ENCODE peak calls at places on chromosomes 6 and 20, in eight cellular contexts. R is fibroblast of mammary gland; D is AG10803; W is C1 segment of cervical spinal cord; I is CD4-positive, alpha-beta T cell; V is PC-9; E is GM13977; Q is psoas muscle. K is an unnamed sample.

GRCh38 chr6:163756079-163756478 is 341.6 kb downstream of the QKI start:
- DNase-seq in R (no peak), E (peak), W (no peak), Q (no peak), V (no peak), D (no peak), I (no peak), K (no peak)

GRCh38 chr6:105067329-105067728 is 110.4 kb downstream of the LIN28B start:
- DNase-seq in W (no peak), V (no peak), Q (no peak), R (no peak), E (no peak), D (no peak), I (no peak), K (no peak)

GRCh38 chr6:593139-593906 is 63.6 kb downstream of the HUS1B start:
- DNase-seq in Q (no peak), W (no peak), E (peak), V (peak), I (peak), R (peak), D (peak), K (peak)

GRCh38 chr6:133242761-133243590 is 1.8 kb downstream of the EYA4 start:
- DNase-seq in V (peak), Q (peak), E (peak), W (no peak), R (no peak), D (no peak), I (no peak), K (no peak)

GRCh38 chr6:17816921-17817611 is 110.3 kb upstream of the NUP153 start:
- DNase-seq in W (no peak), R (peak), V (no peak), I (no peak), Q (no peak), E (no peak), D (peak), K (no peak)

GRCh38 chr20:37525810-37526209 is 1.9 kb downstream of the BLCAP start:
- DNase-seq in D (no peak), E (no peak), W (no peak), R (no peak), V (no peak), I (no peak), Q (no peak), K (no peak)

GRCh38 chr20:62133051-62133845 is 9.9 kb downstream of the PSMA7 start:
- DNase-seq in R (peak), Q (peak), E (no peak), D (no peak), I (no peak), V (no peak), W (no peak), K (no peak)

GRCh38 chr6:137084090-137084489 is 39.3 kb upstream of the IL20RA start:
- DNase-seq in D (no peak), Q (no peak), R (no peak), V (no peak), W (no peak), E (no peak), I (no peak), K (no peak)

GRCh38 chr20:56944546-56944945 is 315.4 kb downstream of the TFAP2C start:
- DNase-seq in W (no peak), Q (no peak), E (no peak), V (no peak), R (no peak), I (no peak), D (peak), K (no peak)